ENCODE peak calls at places on chromosomes 11 and 22, in six cellular contexts. One of them, this sample, is unnamed.

GRCh38 chr11:27358306-27358705 is 4.7 kb downstream of the CCDC34 start:
- DNase-seq in BJ: no peak
- DNase-seq in lung: no peak
- DNase-seq in GM12865: no peak
- DNase-seq in astrocyte of the spinal cord: no peak
- DNase-seq in tibial nerve: no peak
- DNase-seq in this sample: no peak

GRCh38 chr11:34640050-34640971 is 19.4 kb downstream of the EHF start:
- DNase-seq in BJ: no peak
- DNase-seq in lung: peak
- DNase-seq in GM12865: no peak
- DNase-seq in astrocyte of the spinal cord: peak
- DNase-seq in tibial nerve: no peak
- DNase-seq in this sample: no peak

GRCh38 chr11:22407899-22408298 is 69.7 kb downstream of the SLC17A6 start:
- DNase-seq in BJ: no peak
- DNase-seq in lung: no peak
- DNase-seq in GM12865: no peak
- DNase-seq in astrocyte of the spinal cord: no peak
- DNase-seq in tibial nerve: no peak
- DNase-seq in this sample: no peak

GRCh38 chr11:66492161-66492865 is 12.1 kb downstream of the DPP3 start:
- DNase-seq in BJ: no peak
- DNase-seq in lung: no peak
- DNase-seq in GM12865: no peak
- DNase-seq in astrocyte of the spinal cord: peak
- DNase-seq in tibial nerve: no peak
- DNase-seq in this sample: no peak

GRCh38 chr11:43921561-43922294 is 20.7 kb upstream of the C11orf96 start:
- DNase-seq in BJ: no peak
- DNase-seq in lung: no peak
- DNase-seq in GM12865: no peak
- DNase-seq in astrocyte of the spinal cord: peak
- DNase-seq in tibial nerve: no peak
- DNase-seq in this sample: no peak

GRCh38 chr22:46367707-46368191 is 32.2 kb downstream of the TRMU start:
- DNase-seq in BJ: no peak
- DNase-seq in lung: peak
- DNase-seq in GM12865: peak
- DNase-seq in astrocyte of the spinal cord: peak
- DNase-seq in tibial nerve: peak
- DNase-seq in this sample: peak

GRCh38 chr11:128161994-128162393 is 425.4 kb downstream of the ETS1 start:
- DNase-seq in BJ: no peak
- DNase-seq in lung: no peak
- DNase-seq in GM12865: no peak
- DNase-seq in astrocyte of the spinal cord: no peak
- DNase-seq in tibial nerve: no peak
- DNase-seq in this sample: no peak

GRCh38 chr22:49889071-49889470 is 29.2 kb downstream of the ALG12 start:
- DNase-seq in BJ: no peak
- DNase-seq in lung: no peak
- DNase-seq in GM12865: no peak
- DNase-seq in astrocyte of the spinal cord: peak
- DNase-seq in tibial nerve: no peak
- DNase-seq in this sample: no peak

GRCh38 chr11:128506999-128507591 is 80.3 kb downstream of the ETS1 start:
- DNase-seq in BJ: peak
- DNase-seq in lung: peak
- DNase-seq in GM12865: no peak
- DNase-seq in astrocyte of the spinal cord: peak
- DNase-seq in tibial nerve: peak
- DNase-seq in this sample: peak

GRCh38 chr11:82864268-82864667 is 36.0 kb downstream of the PRCP start:
- DNase-seq in BJ: no peak
- DNase-seq in lung: peak
- DNase-seq in GM12865: peak
- DNase-seq in astrocyte of the spinal cord: peak
- DNase-seq in tibial nerve: peak
- DNase-seq in this sample: peak
- TF ChIP-seq CTCF in BJ: peak
- TF ChIP-seq CTCF in lung: no peak
- TF ChIP-seq CTCF in GM12865: peak
- TF ChIP-seq CTCF in astrocyte of the spinal cord: peak
- TF ChIP-seq CTCF in tibial nerve: peak
- TF ChIP-seq CTCF in this sample: no peak

GRCh38 chr11:235998-236773 is at the start of gene SIRT3:
- DNase-seq in BJ: no peak
- DNase-seq in lung: peak
- DNase-seq in GM12865: peak
- DNase-seq in astrocyte of the spinal cord: peak
- DNase-seq in tibial nerve: peak
- DNase-seq in this sample: peak
- TF ChIP-seq CTCF in BJ: peak
- TF ChIP-seq CTCF in lung: no peak
- TF ChIP-seq CTCF in GM12865: no peak
- TF ChIP-seq CTCF in astrocyte of the spinal cord: no peak
- TF ChIP-seq CTCF in tibial nerve: peak
- TF ChIP-seq CTCF in this sample: no peak

DNA sequence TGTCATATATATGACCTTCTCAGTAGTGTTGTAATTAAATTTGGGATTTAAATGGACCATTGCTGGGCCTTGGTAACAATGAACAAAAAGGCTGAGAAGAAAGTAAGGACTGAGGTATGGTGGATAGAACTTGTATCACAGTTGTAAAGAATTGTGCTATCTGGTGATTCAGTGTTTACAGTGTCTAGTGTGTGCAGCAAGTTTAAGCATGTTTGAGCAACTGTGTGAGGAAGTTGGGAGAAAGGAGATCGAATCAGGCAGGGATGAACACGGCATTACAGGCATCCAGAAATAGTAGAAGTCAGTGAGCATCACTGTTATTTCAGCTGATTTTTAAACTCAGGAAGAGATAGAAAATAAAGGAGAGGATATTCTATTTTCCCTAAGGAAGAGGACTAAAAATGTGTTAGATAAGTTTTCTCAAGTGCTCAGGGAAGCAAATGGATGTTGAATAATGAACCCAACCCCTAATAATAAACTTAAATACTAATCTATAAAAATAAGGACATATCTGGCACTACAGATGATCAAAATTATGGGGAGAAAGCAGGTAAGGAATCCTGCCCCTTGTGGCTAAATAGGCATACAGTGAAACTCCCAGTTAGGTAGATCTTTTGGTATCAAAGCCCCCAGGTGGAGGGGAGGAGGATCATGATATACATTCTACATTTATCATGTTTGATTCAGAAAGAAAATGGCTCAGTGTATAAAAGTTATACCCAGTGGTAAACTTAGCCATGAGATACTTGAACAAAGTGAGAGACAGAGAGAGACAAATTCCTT is 361.0 kb upstream of the ANO3 start:
- DNase-seq in BJ: no peak
- DNase-seq in lung: no peak
- DNase-seq in GM12865: no peak
- DNase-seq in astrocyte of the spinal cord: no peak
- DNase-seq in tibial nerve: no peak
- DNase-seq in this sample: no peak
- TF ChIP-seq CTCF in BJ: peak
- TF ChIP-seq CTCF in lung: no peak
- TF ChIP-seq CTCF in GM12865: peak
- TF ChIP-seq CTCF in astrocyte of the spinal cord: peak
- TF ChIP-seq CTCF in tibial nerve: no peak
- TF ChIP-seq CTCF in this sample: no peak

GRCh38 chr11:61968758-61969390 is 1.4 kb upstream of the FTH1 start:
- DNase-seq in BJ: no peak
- DNase-seq in lung: no peak
- DNase-seq in GM12865: no peak
- DNase-seq in astrocyte of the spinal cord: no peak
- DNase-seq in tibial nerve: no peak
- DNase-seq in this sample: peak

GRCh38 chr11:61969391-61969758 is 1.9 kb upstream of the FTH1 start:
- DNase-seq in BJ: no peak
- DNase-seq in lung: no peak
- DNase-seq in GM12865: no peak
- DNase-seq in astrocyte of the spinal cord: no peak
- DNase-seq in tibial nerve: no peak
- DNase-seq in this sample: no peak

GRCh38 chr11:61967177-61967923 is at the start of gene FTH1:
- DNase-seq in BJ: peak
- DNase-seq in lung: peak
- DNase-seq in GM12865: peak
- DNase-seq in astrocyte of the spinal cord: peak
- DNase-seq in tibial nerve: peak
- DNase-seq in this sample: peak

GRCh38 chr11:61966673-61967176 is 709 bp downstream of the FTH1 start:
- DNase-seq in BJ: no peak
- DNase-seq in lung: no peak
- DNase-seq in GM12865: peak
- DNase-seq in astrocyte of the spinal cord: peak
- DNase-seq in tibial nerve: no peak
- DNase-seq in this sample: peak

DNA sequence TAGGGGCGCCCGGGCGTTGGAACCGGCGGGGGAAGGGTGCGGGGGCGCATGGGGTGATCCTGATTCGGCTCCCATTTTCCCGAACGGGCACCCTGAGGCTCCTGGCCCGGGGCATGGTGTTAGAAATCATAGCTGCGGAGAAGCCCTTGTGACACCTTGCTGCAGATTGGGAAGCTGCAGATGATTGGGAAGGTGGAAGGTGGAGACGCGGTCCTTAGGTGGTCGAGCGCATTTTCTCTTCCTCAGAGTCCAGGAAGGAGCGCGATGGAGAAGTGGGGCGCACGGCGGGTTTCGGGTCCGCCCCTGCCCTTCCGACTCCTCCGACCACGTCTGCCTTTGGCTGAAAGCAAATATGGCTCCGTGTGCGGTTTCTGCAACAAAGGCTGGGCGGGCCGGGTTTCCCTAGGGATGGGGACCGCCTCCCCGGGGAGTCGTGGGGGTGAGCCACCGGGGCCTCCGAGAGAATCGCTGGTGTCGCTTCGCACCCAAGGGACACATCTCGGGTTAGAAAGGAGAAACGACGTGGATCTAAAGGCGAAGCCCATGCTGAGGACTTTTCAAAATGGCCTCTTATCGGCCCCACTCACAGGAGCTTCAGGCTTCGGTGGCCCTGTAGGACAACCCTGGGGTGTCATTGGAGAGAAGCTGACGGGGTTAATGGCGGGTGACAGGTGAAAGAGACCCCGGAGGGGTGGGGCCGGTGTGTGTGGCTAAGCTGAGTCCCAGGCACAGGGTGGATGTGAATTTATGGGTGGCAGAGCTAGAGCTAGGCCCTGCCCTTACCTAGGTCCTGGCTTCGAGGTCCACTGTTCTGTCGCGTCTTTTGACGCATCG is 707 bp upstream of the FTH1 start:
- DNase-seq in BJ: no peak
- DNase-seq in lung: peak
- DNase-seq in GM12865: peak
- DNase-seq in astrocyte of the spinal cord: peak
- DNase-seq in tibial nerve: no peak
- DNase-seq in this sample: peak
- TF ChIP-seq CTCF in BJ: no peak
- TF ChIP-seq CTCF in lung: no peak
- TF ChIP-seq CTCF in GM12865: no peak
- TF ChIP-seq CTCF in astrocyte of the spinal cord: no peak
- TF ChIP-seq CTCF in tibial nerve: no peak
- TF ChIP-seq CTCF in this sample: no peak

GRCh38 chr11:68340784-68341556 is 28.6 kb downstream of the LRP5 start:
- DNase-seq in BJ: no peak
- DNase-seq in lung: no peak
- DNase-seq in GM12865: peak
- DNase-seq in astrocyte of the spinal cord: peak
- DNase-seq in tibial nerve: no peak
- DNase-seq in this sample: no peak

GRCh38 chr11:68342459-68343158 is 30.2 kb downstream of the LRP5 start:
- DNase-seq in BJ: no peak
- DNase-seq in lung: peak
- DNase-seq in GM12865: no peak
- DNase-seq in astrocyte of the spinal cord: peak
- DNase-seq in tibial nerve: no peak
- DNase-seq in this sample: no peak

GRCh38 chr11:68340003-68340767 is 27.8 kb downstream of the LRP5 start:
- DNase-seq in BJ: no peak
- DNase-seq in lung: no peak
- DNase-seq in GM12865: peak
- DNase-seq in astrocyte of the spinal cord: no peak
- DNase-seq in tibial nerve: no peak
- DNase-seq in this sample: no peak

GRCh38 chr11:68343761-68344256 is 31.4 kb downstream of the LRP5 start:
- DNase-seq in BJ: no peak
- DNase-seq in lung: no peak
- DNase-seq in GM12865: no peak
- DNase-seq in astrocyte of the spinal cord: no peak
- DNase-seq in tibial nerve: no peak
- DNase-seq in this sample: no peak

DNA sequence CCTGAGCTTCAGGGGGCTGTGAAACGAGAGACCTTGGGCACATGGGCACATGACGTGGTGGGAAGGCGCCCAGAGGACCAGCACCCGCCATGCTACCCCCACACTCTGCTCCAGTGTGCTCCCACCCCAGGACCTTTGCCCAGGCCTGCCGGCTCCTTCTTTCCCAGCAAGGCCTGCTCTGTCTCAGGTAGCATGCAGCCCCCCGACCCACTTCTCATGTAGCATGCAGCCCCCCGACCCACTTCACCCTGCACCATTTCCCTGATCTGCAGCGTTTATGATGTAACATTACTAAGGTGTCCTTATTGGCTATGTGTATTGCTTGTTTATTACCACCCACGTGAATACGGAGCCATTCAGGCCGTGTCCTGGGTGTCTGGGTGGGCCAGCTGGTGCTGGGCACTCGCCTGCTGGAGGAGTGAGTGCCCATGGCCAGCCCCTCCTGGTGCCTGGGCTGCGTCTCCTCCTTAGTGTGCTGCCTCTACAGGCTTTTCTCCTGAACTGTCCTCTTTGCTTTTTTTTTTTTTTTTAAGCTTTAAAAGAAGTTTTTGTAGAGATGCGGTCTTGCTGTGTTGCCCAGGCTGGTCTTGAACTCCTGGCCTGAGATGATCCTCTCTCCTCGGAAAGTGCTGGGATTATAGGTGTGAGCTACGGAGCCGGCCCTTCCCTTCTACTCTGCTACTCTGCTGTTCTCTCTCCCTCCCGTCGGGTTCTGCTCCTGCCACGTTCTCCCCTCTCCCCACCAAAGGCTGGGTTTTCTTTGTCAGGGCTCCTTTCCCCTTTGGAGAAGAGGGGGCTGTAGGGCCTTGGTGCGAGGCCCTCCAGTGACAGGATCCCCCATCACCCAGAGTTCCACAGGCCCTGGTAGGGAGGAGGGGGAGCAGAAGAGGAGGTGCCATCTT is 29.4 kb downstream of the LRP5 start:
- DNase-seq in BJ: no peak
- DNase-seq in lung: no peak
- DNase-seq in GM12865: no peak
- DNase-seq in astrocyte of the spinal cord: no peak
- DNase-seq in tibial nerve: no peak
- DNase-seq in this sample: no peak
- TF ChIP-seq CTCF in BJ: no peak
- TF ChIP-seq CTCF in lung: no peak
- TF ChIP-seq CTCF in GM12865: no peak
- TF ChIP-seq CTCF in astrocyte of the spinal cord: peak
- TF ChIP-seq CTCF in tibial nerve: no peak
- TF ChIP-seq CTCF in this sample: no peak

This sample was measured in omental fat pad.